ENCODE peak calls at places on chromosomes 4 and X, in four cellular contexts. One of them, this sample, is unnamed.

GRCh38 chr4:95155759-95156451 is 392.9 kb downstream of the UNC5C start:
- DNase-seq in GM12878: no peak
- DNase-seq in HepG2: peak
- DNase-seq in SK-N-SH: peak
- DNase-seq in this sample: peak

GRCh38 chr4:2141762-2142520 is 82.8 kb downstream of the NAT8L start:
- DNase-seq in SK-N-SH: no peak
- DNase-seq in GM12878: no peak
- DNase-seq in HepG2: no peak
- DNase-seq in this sample: peak

GRCh38 chrX:135433531-135434257 is 11.9 kb downstream of the SMIM10L2A start:
- DNase-seq in SK-N-SH: no peak
- DNase-seq in HepG2: no peak
- DNase-seq in GM12878: no peak
- DNase-seq in this sample: no peak

GRCh38 chr4:53902786-53903185 is 161.6 kb downstream of the CHIC2 start:
- DNase-seq in GM12878: no peak
- DNase-seq in HepG2: no peak
- DNase-seq in SK-N-SH: no peak
- DNase-seq in this sample: no peak

GRCh38 chr4:47145630-47146029 is 114.3 kb downstream of the GABRB1 start:
- DNase-seq in HepG2: peak
- DNase-seq in SK-N-SH: no peak
- DNase-seq in GM12878: peak
- DNase-seq in this sample: peak

GRCh38 chrX:133670394-133670793 is 255.1 kb upstream of the GPC4 start:
- DNase-seq in GM12878: peak
- DNase-seq in SK-N-SH: peak
- DNase-seq in HepG2: no peak
- DNase-seq in this sample: peak

GRCh38 chr4:119138046-119138445 is 2.4 kb downstream of the MYOZ2 start:
- DNase-seq in SK-N-SH: no peak
- DNase-seq in HepG2: peak
- DNase-seq in GM12878: no peak
- DNase-seq in this sample: peak

GRCh38 chr4:76153356-76153755 is 5.2 kb upstream of the NUP54 start:
- DNase-seq in GM12878: no peak
- DNase-seq in HepG2: no peak
- DNase-seq in SK-N-SH: no peak
- DNase-seq in this sample: no peak

GRCh38 chr4:156642161-156642560 is 329.4 kb downstream of the PDGFC start:
- DNase-seq in HepG2: no peak
- DNase-seq in GM12878: no peak
- DNase-seq in SK-N-SH: no peak
- DNase-seq in this sample: no peak

GRCh38 chrX:24149346-24150050 is at the start of gene ZFX:
- DNase-seq in HepG2: peak
- DNase-seq in GM12878: no peak
- DNase-seq in SK-N-SH: peak
- DNase-seq in this sample: no peak

GRCh38 chr4:77785669-77786068 is 33.5 kb downstream of the CNOT6L start:
- DNase-seq in HepG2: no peak
- DNase-seq in SK-N-SH: no peak
- DNase-seq in GM12878: no peak
- DNase-seq in this sample: no peak

GRCh38 chr4:89410687-89411086 is 103.1 kb upstream of the GPRIN3 start:
- DNase-seq in HepG2: no peak
- DNase-seq in GM12878: no peak
- DNase-seq in SK-N-SH: no peak
- DNase-seq in this sample: peak

GRCh38 chr4:157992038-157992706 is 180.7 kb downstream of the GASK1B start:
- DNase-seq in GM12878: no peak
- DNase-seq in HepG2: peak
- DNase-seq in SK-N-SH: peak
- DNase-seq in this sample: peak

GRCh38 chr4:40003986-40004385 is 26.3 kb upstream of the PDS5A start:
- DNase-seq in SK-N-SH: no peak
- DNase-seq in GM12878: no peak
- DNase-seq in HepG2: no peak
- DNase-seq in this sample: no peak

GRCh38 chrX:154809939-154810665 is 4.8 kb upstream of the MPP1 start:
- DNase-seq in HepG2: no peak
- DNase-seq in SK-N-SH: no peak
- DNase-seq in GM12878: no peak
- DNase-seq in this sample: no peak

GRCh38 chrX:46770006-46770816 is 11.3 kb upstream of the SLC9A7 start:
- DNase-seq in SK-N-SH: no peak
- DNase-seq in GM12878: no peak
- DNase-seq in HepG2: no peak
- DNase-seq in this sample: no peak

GRCh38 chr4:117447925-117448324 is 362.5 kb upstream of the TRAM1L1 start:
- DNase-seq in SK-N-SH: no peak
- DNase-seq in HepG2: peak
- DNase-seq in GM12878: no peak
- DNase-seq in this sample: peak

GRCh38 chr4:114384629-114385028 is 214.0 kb upstream of the UGT8 start:
- DNase-seq in SK-N-SH: peak
- DNase-seq in GM12878: no peak
- DNase-seq in HepG2: peak
- DNase-seq in this sample: peak

GRCh38 chr4:104235966-104236365 is 258.7 kb downstream of the CXXC4 start:
- DNase-seq in SK-N-SH: no peak
- DNase-seq in HepG2: no peak
- DNase-seq in GM12878: no peak
- DNase-seq in this sample: no peak
- TF ChIP-seq POLR2AphosphoS5 in SK-N-SH: no peak
- TF ChIP-seq POLR2AphosphoS5 in HepG2: no peak
- TF ChIP-seq POLR2AphosphoS5 in GM12878: no peak
- TF ChIP-seq POLR2AphosphoS5 in this sample: no peak

DNA sequence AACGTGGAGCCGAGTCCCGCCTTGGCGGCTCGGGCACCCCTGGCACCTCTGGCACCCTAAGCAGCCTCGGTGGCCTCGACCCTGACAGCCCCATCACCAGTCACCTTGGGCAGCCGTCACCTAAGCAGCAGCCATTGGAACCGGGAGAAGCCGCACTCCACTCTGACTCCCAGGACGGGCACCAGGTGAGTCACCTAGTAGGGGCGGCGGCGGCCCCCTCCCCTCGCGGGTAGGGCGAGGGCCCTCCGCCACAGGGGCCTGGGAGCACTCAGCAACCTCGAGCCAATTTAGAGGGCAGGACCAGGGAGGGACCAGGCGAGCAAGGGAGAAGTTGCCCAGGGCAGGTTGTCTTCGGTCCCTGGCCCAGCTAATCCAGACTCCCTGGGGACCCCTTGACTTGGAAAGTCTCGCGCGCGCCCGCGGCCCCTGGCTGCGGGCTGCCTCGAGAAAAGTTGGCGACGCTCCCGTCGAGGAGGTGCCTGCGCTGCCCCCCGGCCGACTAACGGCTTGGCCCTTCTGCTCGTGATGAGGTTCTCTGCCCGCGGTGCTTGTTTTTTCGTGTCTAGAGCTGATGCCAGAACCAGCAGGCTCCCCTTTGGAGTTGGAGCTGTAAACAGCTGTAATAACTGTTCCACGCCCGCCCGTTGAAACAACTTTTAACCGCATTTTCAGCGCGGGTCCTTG is 749 bp downstream of the EDA start:
- DNase-seq in SK-N-SH: peak
- DNase-seq in GM12878: no peak
- DNase-seq in HepG2: peak
- DNase-seq in this sample: peak
- H2AFZ ChIP-seq in SK-N-SH: no peak
- H2AFZ ChIP-seq in GM12878: no peak
- H2AFZ ChIP-seq in HepG2: no peak
- H2AFZ ChIP-seq in this sample: peak

GRCh38 chr4:11817088-11817487 is 388.4 kb upstream of the HS3ST1 start:
- DNase-seq in GM12878: no peak
- DNase-seq in HepG2: no peak
- DNase-seq in SK-N-SH: no peak
- DNase-seq in this sample: no peak

GRCh38 chr4:11814758-11815157 is 386.1 kb upstream of the HS3ST1 start:
- DNase-seq in GM12878: no peak
- DNase-seq in SK-N-SH: no peak
- DNase-seq in HepG2: no peak
- DNase-seq in this sample: no peak

GRCh38 chr4:11813951-11814446 is 385.3 kb upstream of the HS3ST1 start:
- DNase-seq in SK-N-SH: no peak
- DNase-seq in GM12878: no peak
- DNase-seq in HepG2: no peak
- DNase-seq in this sample: no peak
- TF ChIP-seq POLR2AphosphoS5 in SK-N-SH: no peak
- TF ChIP-seq POLR2AphosphoS5 in GM12878: no peak
- TF ChIP-seq POLR2AphosphoS5 in HepG2: no peak
- TF ChIP-seq POLR2AphosphoS5 in this sample: no peak

GRCh38 chrX:15495801-15496200 is 2.7 kb upstream of the PIR start:
- DNase-seq in SK-N-SH: no peak
- DNase-seq in HepG2: no peak
- DNase-seq in GM12878: no peak
- DNase-seq in this sample: no peak

GRCh38 chrX:15496809-15497208 is 3.7 kb upstream of the PIR start:
- DNase-seq in HepG2: no peak
- DNase-seq in GM12878: no peak
- DNase-seq in SK-N-SH: no peak
- DNase-seq in this sample: no peak

GRCh38 chrX:15498741-15499140 is 1.9 kb upstream of the BMX start:
- DNase-seq in GM12878: no peak
- DNase-seq in HepG2: no peak
- DNase-seq in SK-N-SH: no peak
- DNase-seq in this sample: no peak

GRCh38 chrX:15500497-15500966 is at the start of gene BMX:
- DNase-seq in HepG2: no peak
- DNase-seq in GM12878: no peak
- DNase-seq in SK-N-SH: no peak
- DNase-seq in this sample: peak

DNA sequence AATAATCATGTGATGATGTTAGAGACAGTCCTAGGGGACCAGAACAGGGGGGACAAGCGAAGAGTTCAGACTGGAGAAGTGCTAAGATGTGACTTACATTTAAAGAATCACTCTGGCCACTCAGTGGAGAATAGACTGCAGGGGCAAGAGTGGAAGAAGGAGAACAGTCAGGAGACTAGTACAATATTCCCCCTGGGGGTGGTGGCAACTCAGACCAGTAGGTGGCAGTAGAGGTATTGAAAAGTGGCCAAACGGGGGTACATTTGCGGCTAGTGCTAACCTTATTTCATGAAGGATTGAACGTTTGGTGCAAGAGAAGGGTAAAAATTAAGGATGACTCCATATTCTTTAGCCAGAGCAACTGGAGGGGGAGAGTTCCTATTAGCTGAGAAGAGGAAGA is 2.7 kb upstream of the BMX start:
- DNase-seq in HepG2: peak
- DNase-seq in GM12878: no peak
- DNase-seq in SK-N-SH: peak
- DNase-seq in this sample: peak
- H2AFZ ChIP-seq in HepG2: no peak
- H2AFZ ChIP-seq in GM12878: no peak
- H2AFZ ChIP-seq in SK-N-SH: no peak
- H2AFZ ChIP-seq in this sample: no peak